ENCODE peak calls at places on chromosomes 3 and 15, in six cellular contexts. T is stomach, H is choroid plexus epithelial cell, J is GM06990, U is GM23338, A is upper lobe of left lung. L is an unnamed sample.

GRCh38 chr15:90881181-90881977 is 2.9 kb upstream of the FES start:
- DNase-seq in U (no peak), T (no peak), J (peak; percentile 10), A (no peak), H (no peak), L (no peak)

GRCh38 chr15:55835866-55836265 is 92.9 kb upstream of the PRTG start:
- DNase-seq in J (no peak), T (no peak), H (no peak), A (no peak), U (no peak), L (no peak)

GRCh38 chr15:93235926-93236781 is 147.1 kb upstream of the RGMA start:
- DNase-seq in J (no peak), H (no peak), T (peak; percentile 34), A (peak; percentile 80), U (peak; percentile 22), L (no peak)

GRCh38 chr3:151268267-151269235 is 9.8 kb downstream of the P2RY14 start:
- DNase-seq in U (no peak), T (no peak), A (no peak), H (peak; percentile 17), J (peak; percentile 37), L (peak; percentile 64)

GRCh38 chr3:183227586-183227985 is 25.5 kb upstream of the B3GNT5 start:
- DNase-seq in J (no peak), H (no peak), T (no peak), A (no peak), U (no peak), L (no peak)

GRCh38 chr15:39461536-39462140 is 119.2 kb upstream of the THBS1 start:
- DNase-seq in J (no peak), U (no peak), T (no peak), H (peak; percentile 47), A (no peak), L (no peak)

GRCh38 chr15:37019479-37020433 is 80.6 kb downstream of the MEIS2 start:
- DNase-seq in J (peak; percentile 17), U (no peak), H (peak; percentile 74), T (peak; percentile 31), A (peak; percentile 31), L (no peak)

GRCh38 chr15:65330934-65331645 is 26.6 kb downstream of the RNU5B-1 start:
- DNase-seq in T (no peak), A (no peak), U (no peak), J (no peak), H (peak; percentile 11), L (no peak)

GRCh38 chr15:99430881-99431401 is 134.8 kb upstream of the MEF2A start:
- DNase-seq in U (no peak), J (no peak), T (no peak), A (peak; percentile 18), H (no peak), L (no peak)

GRCh38 chr3:114376091-114376490 is 82.3 kb downstream of the TIGIT start:
- DNase-seq in A (no peak), H (no peak), U (no peak), T (no peak), J (no peak), L (no peak)

GRCh38 chr3:141764041-141764440 is 833 bp downstream of the GRK7 start:
- DNase-seq in T (no peak), H (no peak), U (no peak), A (no peak), J (no peak), L (no peak)

GRCh38 chr3:52851348-52851747 is 16.5 kb upstream of the MUSTN1 start:
- DNase-seq in A (peak; percentile 43), T (no peak), U (peak; percentile 83), H (peak; percentile 69), J (no peak), L (peak; percentile 15)

GRCh38 chr3:182713743-182714517 is 79.4 kb upstream of the ATP11B start:
- DNase-seq in H (peak; percentile 88), A (no peak), J (no peak), T (no peak), U (peak; percentile 82), L (no peak)

GRCh38 chr15:66483131-66483566 is 14.4 kb downstream of the SNAPC5 start:
- DNase-seq in H (peak; percentile 48), J (no peak), A (peak; percentile 55), T (no peak), U (no peak), L (no peak)

GRCh38 chr3:117997201-117998049 is 1037.2 kb downstream of the IGSF11 start:
- DNase-seq in U (peak; percentile 94), J (peak; percentile 69), A (peak; percentile 74), T (peak; percentile 75), H (peak; percentile 87), L (peak; percentile 24)

GRCh38 chr3:71153753-71154152 is 429.8 kb downstream of the FOXP1 start:
- DNase-seq in H (no peak), T (no peak), A (no peak), J (no peak), U (no peak), L (no peak)

GRCh38 chr3:125148016-125148812 is 64.3 kb downstream of the SLC12A8 start:
- DNase-seq in T (no peak), U (no peak), J (no peak), H (no peak), A (no peak), L (no peak)

GRCh38 chr3:64462203-64463120 is 225.3 kb downstream of the ADAMTS9 start:
- DNase-seq in U (no peak), H (peak; percentile 92), J (no peak), T (no peak), A (no peak), L (no peak)

GRCh38 chr3:149375164-149375823 is 2.2 kb downstream of the TM4SF1 start:
- DNase-seq in U (no peak), H (no peak), T (no peak), J (no peak), A (no peak), L (no peak)

GRCh38 chr3:50531201-50531600 is 27.8 kb upstream of the CACNA2D2 start:
- DNase-seq in J (no peak), T (no peak), H (no peak), U (no peak), A (no peak), L (no peak)

GRCh38 chr3:136733317-136733833 is 18.8 kb downstream of the STAG1 start:
- DNase-seq in A (no peak), U (no peak), J (no peak), H (no peak), T (no peak), L (no peak)

GRCh38 chr3:136731274-136731884 is 20.8 kb downstream of the STAG1 start:
- DNase-seq in U (no peak), T (no peak), J (no peak), H (no peak), A (no peak), L (no peak)

GRCh38 chr3:136730595-136731273 is 21.4 kb downstream of the STAG1 start:
- DNase-seq in T (no peak), A (no peak), J (no peak), U (no peak), H (no peak), L (no peak)

GRCh38 chr3:136735103-136735502 is 17.1 kb downstream of the STAG1 start:
- DNase-seq in A (no peak), H (no peak), J (no peak), U (no peak), T (no peak), L (no peak)

GRCh38 chr3:136734382-136735070 is 17.7 kb downstream of the STAG1 start:
- DNase-seq in A (no peak), H (no peak), T (no peak), U (peak; percentile 42), J (no peak), L (no peak)
- TF ChIP-seq CTCF in A (no peak), H (peak; percentile 9), T (no peak), U (peak; percentile 25), J (peak; percentile 43), L (no peak)

DNA sequence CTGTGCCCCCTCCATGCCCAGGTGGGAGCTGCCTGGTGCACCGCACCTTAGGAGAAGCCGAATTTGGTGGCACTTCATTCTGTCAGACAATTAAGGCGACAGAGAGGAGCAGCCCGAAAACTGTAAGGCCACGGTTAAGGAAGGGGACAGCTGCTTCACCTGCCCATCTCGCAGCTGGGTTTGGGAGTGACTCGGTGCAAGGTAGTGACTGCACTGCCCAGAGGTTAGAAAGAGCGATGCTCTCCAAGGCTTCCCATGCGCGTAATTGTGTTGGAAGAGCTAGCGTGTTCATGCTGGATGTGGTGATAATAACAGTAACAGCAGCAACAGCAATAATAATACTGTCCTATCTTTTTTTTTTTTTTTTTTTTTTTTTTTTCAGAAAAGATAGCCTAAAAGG is 616.8 kb downstream of the NR2F2 start:
- DNase-seq in A (no peak), T (no peak), J (no peak), U (peak; percentile 37), H (no peak), L (no peak)
- H3K4me3 ChIP-seq in A (no peak overlapping the region), T (no peak overlapping the region), J (no peak overlapping the region), U (peak overlapping the region; percentile 61), H (peak overlapping the region; percentile 44), L (no peak overlapping the region)

GRCh38 chr3:126737527-126737926 is 33.5 kb downstream of the CHCHD6 start:
- DNase-seq in U (peak; percentile 56), T (no peak), H (no peak), J (no peak), A (no peak), L (no peak)
- TF ChIP-seq CTCF in U (peak; percentile 74), T (no peak), H (peak; percentile 26), J (peak; percentile 13), A (no peak), L (peak; percentile 23)

DNA sequence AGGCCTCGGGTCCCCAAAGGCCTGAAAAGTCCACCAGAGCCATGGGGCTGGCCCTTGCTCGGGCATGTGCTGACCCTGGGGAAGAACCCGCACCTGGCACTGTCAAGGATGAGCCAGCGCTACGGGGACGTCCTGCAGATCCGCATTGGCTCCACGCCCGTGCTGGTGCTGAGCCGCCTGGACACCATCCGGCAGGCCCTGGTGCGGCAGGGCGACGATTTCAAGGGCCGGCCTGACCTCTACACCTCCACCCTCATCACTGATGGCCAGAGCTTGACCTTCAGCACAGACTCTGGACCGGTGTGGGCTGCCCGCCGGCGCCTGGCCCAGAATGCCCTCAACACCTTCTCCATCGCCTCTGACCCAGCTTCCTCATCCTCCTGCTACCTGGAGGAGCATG is 1.2 kb downstream of the CYP1A2 start:
- DNase-seq in U (no peak), T (no peak), J (no peak), H (no peak), A (no peak), L (no peak)
- H3K4me3 ChIP-seq in U (no peak overlapping the region), T (no peak overlapping the region), J (no peak overlapping the region), H (no peak overlapping the region), A (no peak overlapping the region), L (no peak overlapping the region)

GRCh38 chr15:45641374-45641778 is 6.5 kb downstream of the SQOR start:
- DNase-seq in T (peak; percentile 62), A (peak; percentile 75), J (no peak), H (peak; percentile 94), U (no peak), L (no peak)
- TF ChIP-seq CTCF in T (peak; percentile 16), A (peak; percentile 21), J (no peak), H (peak; percentile 12), U (no peak), L (no peak)

GRCh38 chr15:77852241-77853007 is 219.7 kb upstream of the LINGO1 start:
- DNase-seq in A (no peak), T (no peak), J (no peak), H (no peak), U (no peak), L (no peak)
- H3K4me3 ChIP-seq in A (no peak overlapping the region), T (no peak overlapping the region), J (no peak overlapping the region), H (no peak overlapping the region), U (no peak overlapping the region), L (no peak overlapping the region)

L was measured in GM12864.